ENCODE peak calls at places on chromosome X, in five cellular contexts. Q is K562, M is SK-N-SH, V is GM12878, N is GM12891. K is an unnamed sample.

GRCh38 chrX:107880054-107880610 is 54.5 kb downstream of the MID2 start:
- DNase-seq in Q (no peak), M (no peak), V (no peak), N (no peak), K (no peak)

GRCh38 chrX:40663880-40664630 is 16.7 kb upstream of the CXorf38 start:
- DNase-seq in Q (no peak), M (peak), V (no peak), N (no peak), K (no peak)

GRCh38 chrX:57155171-57155570 is 18.0 kb upstream of the SPIN2A start:
- DNase-seq in Q (no peak), M (no peak), V (no peak), N (no peak), K (no peak)

GRCh38 chrX:69152398-69152797 is 12.9 kb downstream of the PJA1 start:
- DNase-seq in Q (no peak), M (peak), V (no peak), N (no peak), K (no peak)

GRCh38 chrX:107135076-107135964 is 16.7 kb upstream of the RBM41 start:
- DNase-seq in Q (no peak), M (no peak), V (no peak), N (no peak), K (no peak)

GRCh38 chrX:152663086-152663485 is 25.4 kb downstream of the GABRQ start:
- DNase-seq in Q (no peak), M (no peak), V (no peak), N (no peak), K (no peak)

GRCh38 chrX:123169247-123169901 is 14.7 kb upstream of the GRIA3 start:
- DNase-seq in Q (no peak), M (no peak), V (no peak), N (no peak), K (no peak)

GRCh38 chrX:130025256-130025655 is 42.8 kb downstream of the BCORL1 start:
- DNase-seq in Q (no peak), M (no peak), V (no peak), N (no peak), K (no peak)

GRCh38 chrX:100591256-100592051 is 6.7 kb downstream of the TNMD start:
- DNase-seq in Q (no peak), M (no peak), V (no peak), N (no peak), K (no peak)

GRCh38 chrX:150805736-150806135 is 92.7 kb downstream of the CD99L2 start:
- DNase-seq in Q (no peak), M (no peak), V (no peak), N (no peak), K (no peak)

GRCh38 chrX:110216027-110216426 is 101.9 kb downstream of the AMMECR1 start:
- DNase-seq in Q (no peak), M (no peak), V (no peak), N (no peak), K (no peak)

GRCh38 chrX:139559383-139560042 is 29.0 kb downstream of the F9 start:
- DNase-seq in Q (peak), M (peak), V (peak), N (no peak), K (no peak)

GRCh38 chrX:39736219-39737211 is 361.2 kb downstream of the BCOR start:
- DNase-seq in Q (no peak), M (peak), V (no peak), N (no peak), K (no peak)

GRCh38 chrX:143934542-143934941 is 50.7 kb downstream of the UBE2NL start:
- DNase-seq in Q (no peak), M (no peak), V (no peak), N (no peak), K (no peak)

GRCh38 chrX:30580641-30581040 is 3.1 kb upstream of the TASL start:
- DNase-seq in Q (no peak), M (no peak), V (no peak), N (no peak), K (no peak)

GRCh38 chrX:130110379-130111219 is at the start of gene ELF4:
- DNase-seq in Q (peak), M (peak), V (no peak), N (peak), K (peak)

GRCh38 chrX:51336584-51336983 is 4.0 kb downstream of the NUDT10 start:
- DNase-seq in Q (peak), M (peak), V (no peak), N (no peak), K (peak)

GRCh38 chrX:2935364-2935748 is 6.2 kb upstream of the ARSD start:
- DNase-seq in Q (no peak), M (no peak), V (no peak), N (no peak), K (no peak)

GRCh38 chrX:55484948-55485347 is 4.7 kb downstream of the USP51 start:
- DNase-seq in Q (no peak), M (no peak), V (no peak), N (no peak), K (no peak)

GRCh38 chrX:152601848-152602616 is 35.7 kb upstream of the GABRQ start:
- DNase-seq in Q (peak), M (peak), V (no peak), N (no peak), K (no peak)

GRCh38 chrX:126557151-126557550 is 4.5 kb upstream of the DCAF12L1 start:
- DNase-seq in Q (no peak), M (no peak), V (no peak), N (no peak), K (no peak)

GRCh38 chrX:7316887-7317286 is 168.9 kb upstream of the PUDP start:
- DNase-seq in Q (no peak), M (no peak), V (no peak), N (no peak), K (no peak)

GRCh38 chrX:65871671-65872311 is 168.1 kb downstream of the VSIG4 start:
- DNase-seq in Q (peak), M (no peak), V (peak), N (no peak), K (no peak)

GRCh38 chrX:41245641-41246040 is 88.3 kb upstream of the DDX3X start:
- DNase-seq in Q (no peak), M (no peak), V (no peak), N (no peak), K (no peak)

GRCh38 chrX:97405031-97405685 is 521.5 kb downstream of the RPA4 start:
- DNase-seq in Q (no peak), M (no peak), V (no peak), N (no peak), K (no peak)

GRCh38 chrX:15674514-15674898 is 9.9 kb upstream of the CLTRN start:
- DNase-seq in Q (peak), M (peak), V (peak), N (peak), K (no peak)

GRCh38 chrX:4225086-4225485 is 511.6 kb upstream of the PRKX start:
- DNase-seq in Q (no peak), M (no peak), V (no peak), N (no peak), K (no peak)

GRCh38 chrX:112147206-112147605 is 64.6 kb upstream of the TRPC5 start:
- DNase-seq in Q (peak), M (peak), V (no peak), N (no peak), K (no peak)

GRCh38 chrX:115988825-115989224 is 181.7 kb upstream of the AGTR2 start:
- DNase-seq in Q (no peak), M (peak), V (no peak), N (no peak), K (no peak)

GRCh38 chrX:136268051-136269048 is 17.1 kb upstream of the MAP7D3 start:
- DNase-seq in Q (peak), M (peak), V (no peak), N (no peak), K (no peak)

GRCh38 chrX:155225774-155226173 is 9.5 kb downstream of the VBP1 start:
- DNase-seq in Q (no peak), M (no peak), V (no peak), N (no peak), K (no peak)
- TF ChIP-seq TAF1 in Q (no peak), M (no peak), V (no peak), N (no peak), K (no peak)

GRCh38 chrX:73289039-73289438 is 74.4 kb upstream of the NAP1L2 start:
- DNase-seq in Q (no peak), M (peak), V (no peak), N (no peak), K (no peak)
- TF ChIP-seq TAF1 in Q (no peak), M (no peak), V (no peak), N (no peak), K (no peak)

DNA sequence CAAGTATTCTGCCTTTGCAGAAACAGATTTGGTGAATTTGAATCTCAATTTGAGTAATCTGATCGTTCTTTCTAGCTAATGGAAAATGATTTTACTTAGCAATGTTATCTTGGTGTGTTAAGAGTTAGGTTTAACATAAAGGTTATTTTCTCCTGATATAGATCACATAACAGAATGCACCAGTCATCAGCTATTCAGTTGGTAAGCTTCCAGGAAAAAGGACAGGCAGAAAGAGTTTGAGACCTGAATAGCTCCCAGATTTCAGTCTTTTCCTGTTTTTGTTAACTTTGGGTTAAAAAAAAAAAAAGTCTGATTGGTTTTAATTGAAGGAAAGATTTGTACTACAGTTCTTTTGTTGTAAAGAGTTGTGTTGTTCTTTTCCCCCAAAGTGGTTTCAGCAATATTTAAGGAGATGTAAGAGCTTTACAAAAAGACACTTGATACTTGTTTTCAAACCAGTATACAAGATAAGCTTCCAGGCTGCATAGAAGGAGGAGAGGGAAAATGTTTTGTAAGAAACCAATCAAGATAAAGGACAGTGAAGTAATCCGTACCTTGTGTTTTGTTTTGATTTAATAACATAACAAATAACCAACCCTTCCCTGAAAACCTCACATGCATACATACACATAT is 15.3 kb downstream of the PLP1 start:
- DNase-seq in Q (no peak), M (no peak), V (no peak), N (no peak), K (no peak)
- TF ChIP-seq TAF1 in Q (no peak), M (no peak), V (no peak), N (no peak), K (no peak)

DNA sequence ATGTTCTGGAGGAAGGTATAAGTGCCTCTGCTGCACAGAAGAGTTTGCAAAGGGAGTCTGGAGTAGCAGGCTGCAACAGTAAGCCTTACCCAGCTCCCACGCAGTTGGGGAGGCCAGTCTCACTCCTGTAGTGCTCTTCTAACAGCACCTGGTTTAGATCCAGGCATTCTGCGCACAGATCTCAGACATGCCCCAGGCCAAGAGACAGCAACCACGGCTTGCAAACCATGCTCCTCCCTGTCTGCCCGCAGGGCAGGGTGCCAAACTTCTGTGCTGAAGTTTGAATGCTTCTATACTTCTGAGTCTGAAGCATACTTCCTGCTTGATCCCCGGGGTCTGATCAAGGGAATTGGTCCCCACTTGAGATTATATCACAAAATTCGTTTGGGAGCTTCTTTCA is 106.3 kb downstream of the LINC00632 start:
- DNase-seq in Q (no peak), M (no peak), V (no peak), N (no peak), K (no peak)
- TF ChIP-seq TAF1 in Q (no peak), M (no peak), V (no peak), N (no peak), K (no peak)